ENCODE peak calls at places on chromosome 21, in eight cellular contexts. One of them, this sample, is unnamed.

GRCh38 chr21:39079617-39080016 is 103.6 kb downstream of the PSMG1 start:
- DNase-seq in prostate gland: no peak
- DNase-seq in endothelial cell of umbilical vein: no peak
- DNase-seq in uterus: no peak
- DNase-seq in breast epithelium: no peak
- DNase-seq in heart left ventricle: peak; percentile 83
- DNase-seq in esophagus squamous epithelium: peak; percentile 20
- DNase-seq in esophagus muscularis mucosa: no peak
- DNase-seq in this sample: peak; percentile 96

GRCh38 chr21:40562603-40563002 is 284.4 kb downstream of the DSCAM start:
- DNase-seq in prostate gland: no peak
- DNase-seq in endothelial cell of umbilical vein: no peak
- DNase-seq in uterus: no peak
- DNase-seq in breast epithelium: no peak
- DNase-seq in heart left ventricle: no peak
- DNase-seq in esophagus squamous epithelium: no peak
- DNase-seq in esophagus muscularis mucosa: peak; percentile 39
- DNase-seq in this sample: no peak

GRCh38 chr21:36839123-36839522 is 127.3 kb downstream of the HLCS start:
- DNase-seq in prostate gland: no peak
- DNase-seq in endothelial cell of umbilical vein: no peak
- DNase-seq in uterus: no peak
- DNase-seq in breast epithelium: no peak
- DNase-seq in heart left ventricle: no peak
- DNase-seq in esophagus squamous epithelium: no peak
- DNase-seq in esophagus muscularis mucosa: no peak
- DNase-seq in this sample: no peak

GRCh38 chr21:33011462-33011861 is 14.3 kb upstream of the OLIG2 start:
- DNase-seq in prostate gland: no peak
- DNase-seq in endothelial cell of umbilical vein: no peak
- DNase-seq in uterus: no peak
- DNase-seq in breast epithelium: no peak
- DNase-seq in heart left ventricle: no peak
- DNase-seq in esophagus squamous epithelium: no peak
- DNase-seq in esophagus muscularis mucosa: no peak
- DNase-seq in this sample: peak; percentile 71

GRCh38 chr21:26199471-26199870 is 28.9 kb upstream of the APP start:
- DNase-seq in prostate gland: no peak
- DNase-seq in endothelial cell of umbilical vein: no peak
- DNase-seq in uterus: no peak
- DNase-seq in breast epithelium: no peak
- DNase-seq in heart left ventricle: no peak
- DNase-seq in esophagus squamous epithelium: no peak
- DNase-seq in esophagus muscularis mucosa: no peak
- DNase-seq in this sample: no peak

GRCh38 chr21:38221594-38221993 is 35.2 kb upstream of the KCNJ15 start:
- DNase-seq in prostate gland: no peak
- DNase-seq in endothelial cell of umbilical vein: no peak
- DNase-seq in uterus: no peak
- DNase-seq in breast epithelium: no peak
- DNase-seq in heart left ventricle: no peak
- DNase-seq in esophagus squamous epithelium: no peak
- DNase-seq in esophagus muscularis mucosa: no peak
- DNase-seq in this sample: no peak

GRCh38 chr21:33071878-33072306 is 2.0 kb downstream of the OLIG1 start:
- DNase-seq in prostate gland: no peak
- DNase-seq in endothelial cell of umbilical vein: peak; percentile 32
- DNase-seq in uterus: no peak
- DNase-seq in breast epithelium: no peak
- DNase-seq in heart left ventricle: no peak
- DNase-seq in esophagus squamous epithelium: no peak
- DNase-seq in esophagus muscularis mucosa: no peak
- DNase-seq in this sample: peak; percentile 84

GRCh38 chr21:36436829-36437744 is 42.8 kb downstream of the CLDN14 start:
- DNase-seq in prostate gland: no peak
- DNase-seq in endothelial cell of umbilical vein: no peak
- DNase-seq in uterus: no peak
- DNase-seq in breast epithelium: no peak
- DNase-seq in heart left ventricle: no peak
- DNase-seq in esophagus squamous epithelium: no peak
- DNase-seq in esophagus muscularis mucosa: no peak
- DNase-seq in this sample: no peak

GRCh38 chr21:17793675-17794123 is 25.5 kb downstream of the C21orf91 start:
- DNase-seq in prostate gland: no peak
- DNase-seq in endothelial cell of umbilical vein: peak; percentile 8
- DNase-seq in uterus: no peak
- DNase-seq in breast epithelium: no peak
- DNase-seq in heart left ventricle: no peak
- DNase-seq in esophagus squamous epithelium: no peak
- DNase-seq in esophagus muscularis mucosa: no peak
- DNase-seq in this sample: no peak

GRCh38 chr21:31363720-31364119 is 19.7 kb upstream of the TIAM1 start:
- DNase-seq in prostate gland: no peak
- DNase-seq in endothelial cell of umbilical vein: no peak
- DNase-seq in uterus: no peak
- DNase-seq in breast epithelium: no peak
- DNase-seq in heart left ventricle: no peak
- DNase-seq in esophagus squamous epithelium: no peak
- DNase-seq in esophagus muscularis mucosa: no peak
- DNase-seq in this sample: no peak

GRCh38 chr21:38925923-38926322 is 120.2 kb downstream of the ETS2 start:
- DNase-seq in prostate gland: peak; percentile 63
- DNase-seq in endothelial cell of umbilical vein: peak; percentile 33
- DNase-seq in uterus: peak; percentile 80
- DNase-seq in breast epithelium: no peak
- DNase-seq in heart left ventricle: peak; percentile 72
- DNase-seq in esophagus squamous epithelium: no peak
- DNase-seq in esophagus muscularis mucosa: peak; percentile 93
- DNase-seq in this sample: peak; percentile 49

GRCh38 chr21:46011267-46011967 is 29.8 kb downstream of the COL6A1 start:
- DNase-seq in prostate gland: no peak
- DNase-seq in endothelial cell of umbilical vein: no peak
- DNase-seq in uterus: peak; percentile 13
- DNase-seq in breast epithelium: peak; percentile 24
- DNase-seq in heart left ventricle: no peak
- DNase-seq in esophagus squamous epithelium: no peak
- DNase-seq in esophagus muscularis mucosa: peak; percentile 87
- DNase-seq in this sample: no peak

GRCh38 chr21:15062566-15062965 is 2.2 kb downstream of the NRIP1 start:
- DNase-seq in prostate gland: no peak
- DNase-seq in endothelial cell of umbilical vein: peak; percentile 51
- DNase-seq in uterus: no peak
- DNase-seq in breast epithelium: no peak
- DNase-seq in heart left ventricle: no peak
- DNase-seq in esophagus squamous epithelium: no peak
- DNase-seq in esophagus muscularis mucosa: no peak
- DNase-seq in this sample: no peak

GRCh38 chr21:27759091-27759659 is 792.3 kb upstream of the ADAMTS5 start:
- DNase-seq in prostate gland: no peak
- DNase-seq in endothelial cell of umbilical vein: no peak
- DNase-seq in uterus: no peak
- DNase-seq in breast epithelium: no peak
- DNase-seq in heart left ventricle: peak; percentile 60
- DNase-seq in esophagus squamous epithelium: no peak
- DNase-seq in esophagus muscularis mucosa: no peak
- DNase-seq in this sample: no peak

GRCh38 chr21:28298251-28298672 is 694.4 kb downstream of the LTN1 start:
- DNase-seq in prostate gland: no peak
- DNase-seq in endothelial cell of umbilical vein: peak; percentile 34
- DNase-seq in uterus: no peak
- DNase-seq in breast epithelium: no peak
- DNase-seq in heart left ventricle: no peak
- DNase-seq in esophagus squamous epithelium: no peak
- DNase-seq in esophagus muscularis mucosa: no peak
- DNase-seq in this sample: no peak

GRCh38 chr21:36134820-36135390 is at the start of gene CBR3:
- DNase-seq in prostate gland: peak; percentile 60
- DNase-seq in endothelial cell of umbilical vein: peak; percentile 66
- DNase-seq in uterus: peak; percentile 76
- DNase-seq in breast epithelium: no peak
- DNase-seq in heart left ventricle: peak; percentile 80
- DNase-seq in esophagus squamous epithelium: no peak
- DNase-seq in esophagus muscularis mucosa: no peak
- DNase-seq in this sample: peak; percentile 92

GRCh38 chr21:29775462-29775861 is 164.3 kb downstream of the GRIK1 start:
- DNase-seq in prostate gland: no peak
- DNase-seq in endothelial cell of umbilical vein: no peak
- DNase-seq in uterus: no peak
- DNase-seq in breast epithelium: no peak
- DNase-seq in heart left ventricle: no peak
- DNase-seq in esophagus squamous epithelium: no peak
- DNase-seq in esophagus muscularis mucosa: no peak
- DNase-seq in this sample: no peak

GRCh38 chr21:26800455-26801454 is 44.5 kb downstream of the ADAMTS1 start:
- DNase-seq in prostate gland: no peak
- DNase-seq in endothelial cell of umbilical vein: no peak
- DNase-seq in uterus: peak; percentile 65
- DNase-seq in breast epithelium: no peak
- DNase-seq in heart left ventricle: no peak
- DNase-seq in esophagus squamous epithelium: no peak
- DNase-seq in esophagus muscularis mucosa: no peak
- DNase-seq in this sample: no peak

GRCh38 chr21:8990326-8991087 is 1530.9 kb upstream of the TPTE start:
- DNase-seq in prostate gland: no peak
- DNase-seq in endothelial cell of umbilical vein: no peak
- DNase-seq in uterus: no peak
- DNase-seq in breast epithelium: no peak
- DNase-seq in heart left ventricle: no peak
- DNase-seq in esophagus squamous epithelium: no peak
- DNase-seq in esophagus muscularis mucosa: peak; percentile 92
- DNase-seq in this sample: no peak

DNA sequence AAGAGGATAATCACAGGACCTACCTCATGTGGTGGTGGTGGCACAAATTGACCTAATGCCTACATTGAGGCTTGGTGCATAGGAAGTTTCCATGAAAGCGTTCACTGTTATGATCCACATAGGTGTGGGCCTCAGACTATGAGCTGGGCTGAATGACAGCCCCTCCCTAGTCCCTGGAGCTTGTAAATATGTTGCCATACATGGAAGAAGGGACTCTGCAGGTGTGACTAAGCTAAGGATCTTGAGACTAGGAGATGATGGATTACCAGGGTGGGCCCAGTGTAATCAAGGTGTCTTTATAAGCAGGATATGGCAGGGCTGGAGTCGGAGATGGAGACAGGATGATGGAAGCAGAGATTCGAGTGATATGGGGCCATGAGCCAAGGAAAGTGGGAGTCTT is 31.0 kb upstream of the KCNE1 start:
- DNase-seq in prostate gland: no peak
- DNase-seq in endothelial cell of umbilical vein: no peak
- DNase-seq in uterus: no peak
- DNase-seq in breast epithelium: no peak
- DNase-seq in heart left ventricle: no peak
- DNase-seq in esophagus squamous epithelium: no peak
- DNase-seq in esophagus muscularis mucosa: no peak
- DNase-seq in this sample: no peak
- H3K27ac ChIP-seq in prostate gland: no peak overlapping the region
- H3K27ac ChIP-seq in endothelial cell of umbilical vein: no peak overlapping the region
- H3K27ac ChIP-seq in uterus: no peak overlapping the region
- H3K27ac ChIP-seq in breast epithelium: no peak overlapping the region
- H3K27ac ChIP-seq in heart left ventricle: no peak overlapping the region
- H3K27ac ChIP-seq in esophagus squamous epithelium: no peak overlapping the region
- H3K27ac ChIP-seq in esophagus muscularis mucosa: no peak overlapping the region
- H3K27ac ChIP-seq in this sample: no peak overlapping the region

GRCh38 chr21:20998886-20999285 is 677 bp downstream of the NCAM2 start:
- DNase-seq in prostate gland: no peak
- DNase-seq in endothelial cell of umbilical vein: no peak
- DNase-seq in uterus: no peak
- DNase-seq in breast epithelium: no peak
- DNase-seq in heart left ventricle: no peak
- DNase-seq in esophagus squamous epithelium: no peak
- DNase-seq in esophagus muscularis mucosa: no peak
- DNase-seq in this sample: no peak

GRCh38 chr21:20996421-20997307 is 1.5 kb upstream of the NCAM2 start:
- DNase-seq in prostate gland: no peak
- DNase-seq in endothelial cell of umbilical vein: no peak
- DNase-seq in uterus: no peak
- DNase-seq in breast epithelium: no peak
- DNase-seq in heart left ventricle: no peak
- DNase-seq in esophagus squamous epithelium: no peak
- DNase-seq in esophagus muscularis mucosa: no peak
- DNase-seq in this sample: no peak

GRCh38 chr21:20998456-20998789 is 214 bp downstream of the NCAM2 start:
- DNase-seq in prostate gland: no peak
- DNase-seq in endothelial cell of umbilical vein: peak; percentile 28
- DNase-seq in uterus: no peak
- DNase-seq in breast epithelium: no peak
- DNase-seq in heart left ventricle: no peak
- DNase-seq in esophagus squamous epithelium: no peak
- DNase-seq in esophagus muscularis mucosa: no peak
- DNase-seq in this sample: no peak

GRCh38 chr21:20997633-20998455 is at the start of gene NCAM2:
- DNase-seq in prostate gland: peak; percentile 53
- DNase-seq in endothelial cell of umbilical vein: peak; percentile 4
- DNase-seq in uterus: peak; percentile 40
- DNase-seq in breast epithelium: peak; percentile 62
- DNase-seq in heart left ventricle: peak; percentile 87
- DNase-seq in esophagus squamous epithelium: no peak
- DNase-seq in esophagus muscularis mucosa: no peak
- DNase-seq in this sample: peak; percentile 95

DNA sequence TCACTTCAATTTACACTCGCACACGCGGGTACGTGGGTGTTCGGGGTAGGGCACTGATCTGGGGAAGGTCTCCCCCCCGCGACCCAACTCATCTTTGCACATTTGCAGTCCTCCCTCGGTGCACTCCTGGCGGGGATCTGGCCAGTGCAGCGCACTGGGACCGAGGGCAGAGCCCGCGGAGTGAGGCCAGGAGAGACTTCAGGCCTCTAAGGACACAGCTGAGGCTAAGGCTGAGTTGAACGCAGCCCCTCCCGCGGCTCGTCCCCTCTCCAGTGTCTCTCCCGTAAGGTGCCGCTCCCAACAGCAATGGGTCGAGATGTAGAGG is 939 bp upstream of the NCAM2 start:
- DNase-seq in prostate gland: no peak
- DNase-seq in endothelial cell of umbilical vein: no peak
- DNase-seq in uterus: no peak
- DNase-seq in breast epithelium: no peak
- DNase-seq in heart left ventricle: no peak
- DNase-seq in esophagus squamous epithelium: no peak
- DNase-seq in esophagus muscularis mucosa: no peak
- DNase-seq in this sample: peak; percentile 47
- H3K4me3 ChIP-seq in prostate gland: peak overlapping the region; percentile 38
- H3K4me3 ChIP-seq in endothelial cell of umbilical vein: no peak overlapping the region
- H3K4me3 ChIP-seq in uterus: peak overlapping the region; percentile 46
- H3K4me3 ChIP-seq in breast epithelium: peak overlapping the region; percentile 63
- H3K4me3 ChIP-seq in heart left ventricle: peak overlapping the region; percentile 61
- H3K4me3 ChIP-seq in esophagus squamous epithelium: peak overlapping the region; percentile 22
- H3K4me3 ChIP-seq in esophagus muscularis mucosa: peak overlapping the region; percentile 75
- H3K4me3 ChIP-seq in this sample: peak overlapping the region; percentile 57

GRCh38 chr21:42539342-42539741 is 25.7 kb downstream of the SLC37A1 start:
- DNase-seq in prostate gland: peak; percentile 46
- DNase-seq in endothelial cell of umbilical vein: no peak
- DNase-seq in uterus: no peak
- DNase-seq in breast epithelium: no peak
- DNase-seq in heart left ventricle: peak; percentile 18
- DNase-seq in esophagus squamous epithelium: no peak
- DNase-seq in esophagus muscularis mucosa: no peak
- DNase-seq in this sample: no peak
- TF ChIP-seq POLR2A in prostate gland: no peak
- TF ChIP-seq POLR2A in endothelial cell of umbilical vein: no peak
- TF ChIP-seq POLR2A in uterus: no peak
- TF ChIP-seq POLR2A in breast epithelium: no peak
- TF ChIP-seq POLR2A in heart left ventricle: no peak
- TF ChIP-seq POLR2A in esophagus squamous epithelium: no peak
- TF ChIP-seq POLR2A in esophagus muscularis mucosa: no peak
- TF ChIP-seq POLR2A in this sample: no peak

GRCh38 chr21:42118901-42119300 is 47.8 kb downstream of the UMODL1 start:
- DNase-seq in prostate gland: no peak
- DNase-seq in endothelial cell of umbilical vein: no peak
- DNase-seq in uterus: no peak
- DNase-seq in breast epithelium: no peak
- DNase-seq in heart left ventricle: peak; percentile 55
- DNase-seq in esophagus squamous epithelium: no peak
- DNase-seq in esophagus muscularis mucosa: no peak
- DNase-seq in this sample: no peak
- H3K27ac ChIP-seq in prostate gland: no peak overlapping the region
- H3K27ac ChIP-seq in endothelial cell of umbilical vein: no peak overlapping the region
- H3K27ac ChIP-seq in uterus: no peak overlapping the region
- H3K27ac ChIP-seq in breast epithelium: no peak overlapping the region
- H3K27ac ChIP-seq in heart left ventricle: no peak overlapping the region
- H3K27ac ChIP-seq in esophagus squamous epithelium: no peak overlapping the region
- H3K27ac ChIP-seq in esophagus muscularis mucosa: no peak overlapping the region
- H3K27ac ChIP-seq in this sample: no peak overlapping the region